ENCODE peak calls at places on chromosomes 12 and 14, in ten cellular contexts. I is GM23248; R is naive thymus-derived CD4-positive, alpha-beta T cell; P is myocyte; D is GM23338; Z is astrocyte of the spinal cord; W is NB4; K is fibroblast of lung; J is caudate nucleus; E is OCI-LY7. N is an unnamed sample.

GRCh38 chr12:130075497-130076076 is 86.7 kb upstream of the FZD10 start:
- DNase-seq in I (no peak), R (no peak), P (no peak), D (no peak), Z (no peak), W (no peak), K (no peak), J (no peak), E (no peak), N (no peak)

GRCh38 chr12:104627975-104628322 is 171.2 kb downstream of the CHST11 start:
- DNase-seq in I (no peak), R (no peak), P (no peak), D (no peak), Z (no peak), W (no peak), K (no peak), J (no peak), E (no peak), N (no peak)

GRCh38 chr12:57795354-57795753 is 12.8 kb downstream of the TSFM start:
- DNase-seq in I (peak; percentile 73), R (no peak), P (no peak), D (no peak), Z (no peak), W (no peak), K (peak; percentile 45), J (no peak), E (no peak), N (peak; percentile 21)

GRCh38 chr14:68793734-68794129 is 865 bp upstream of the ZFP36L1 start:
- DNase-seq in I (peak; percentile 82), R (no peak), P (no peak), D (no peak), Z (no peak), W (no peak), K (no peak), J (no peak), E (peak; percentile 72), N (no peak)

GRCh38 chr12:53048033-53048779 is 1.7 kb upstream of the TNS2 start:
- DNase-seq in I (peak; percentile 59), R (no peak), P (peak; percentile 92), D (peak; percentile 47), Z (no peak), W (no peak), K (no peak), J (no peak), E (no peak), N (no peak)

GRCh38 chr14:56065621-56066295 is 52.5 kb upstream of the PELI2 start:
- DNase-seq in I (no peak), R (no peak), P (no peak), D (no peak), Z (no peak), W (no peak), K (no peak), J (no peak), E (no peak), N (no peak)

GRCh38 chr12:41486718-41487117 is 298.6 kb downstream of the PDZRN4 start:
- DNase-seq in I (peak; percentile 34), R (no peak), P (no peak), D (peak; percentile 24), Z (peak; percentile 18), W (no peak), K (peak; percentile 85), J (no peak), E (no peak), N (peak; percentile 3)

GRCh38 chr12:1797991-1798733 is 22.2 kb upstream of the LRTM2 start:
- DNase-seq in I (no peak), R (no peak), P (no peak), D (no peak), Z (no peak), W (no peak), K (no peak), J (no peak), E (no peak), N (no peak)

GRCh38 chr12:9388379-9388778 is 180.2 kb upstream of the PZP start:
- DNase-seq in I (no peak), R (no peak), P (no peak), D (no peak), Z (no peak), W (no peak), K (no peak), J (no peak), E (peak; percentile 31), N (no peak)

GRCh38 chr14:49946320-49947141 is 53.6 kb downstream of the ARF6 start:
- DNase-seq in I (peak; percentile 80), R (peak; percentile 55), P (peak; percentile 59), D (no peak), Z (peak; percentile 69), W (no peak), K (peak; percentile 81), J (no peak), E (peak; percentile 30), N (peak; percentile 81)

GRCh38 chr12:120352117-120352516 is 16.8 kb downstream of the MSI1 start:
- DNase-seq in I (peak; percentile 67), R (no peak), P (peak; percentile 10), D (no peak), Z (peak; percentile 32), W (no peak), K (peak; percentile 75), J (no peak), E (no peak), N (no peak)

GRCh38 chr14:53032161-53032803 is 81.4 kb upstream of the FERMT2 start:
- DNase-seq in I (peak; percentile 92), R (no peak), P (peak; percentile 88), D (no peak), Z (peak; percentile 86), W (no peak), K (peak; percentile 94), J (no peak), E (no peak), N (peak; percentile 83)

GRCh38 chr12:121579190-121579791 is 1.5 kb downstream of the KDM2B start:
- DNase-seq in I (peak; percentile 64), R (peak; percentile 33), P (peak; percentile 47), D (peak; percentile 73), Z (no peak), W (peak; percentile 77), K (no peak), J (no peak), E (peak; percentile 59), N (no peak)

GRCh38 chr12:122918827-122919226 is 22.9 kb upstream of the VPS37B start:
- DNase-seq in I (no peak), R (no peak), P (no peak), D (no peak), Z (no peak), W (no peak), K (peak; percentile 27), J (no peak), E (no peak), N (no peak)

GRCh38 chr14:75452900-75453816 is 25.3 kb downstream of the JDP2 start:
- DNase-seq in I (peak; percentile 96), R (no peak), P (peak; percentile 85), D (peak; percentile 97), Z (peak; percentile 75), W (peak; percentile 86), K (peak; percentile 80), J (no peak), E (no peak), N (peak; percentile 91)

GRCh38 chr12:111642681-111643427 is 42.9 kb downstream of the BRAP start:
- DNase-seq in I (no peak), R (no peak), P (no peak), D (no peak), Z (no peak), W (no peak), K (no peak), J (no peak), E (no peak), N (no peak)

GRCh38 chr14:105022276-105022670 is 1.4 kb upstream of the CDCA4 start:
- DNase-seq in I (peak; percentile 36), R (no peak), P (no peak), D (no peak), Z (no peak), W (no peak), K (no peak), J (no peak), E (no peak), N (no peak)

GRCh38 chr12:120229583-120230325 is 28.8 kb upstream of the RPLP0 start:
- DNase-seq in I (peak; percentile 60), R (no peak), P (peak; percentile 79), D (peak; percentile 50), Z (no peak), W (no peak), K (no peak), J (no peak), E (no peak), N (no peak)

GRCh38 chr12:41552507-41553047 is 364.5 kb downstream of the PDZRN4 start:
- DNase-seq in I (no peak), R (no peak), P (no peak), D (no peak), Z (no peak), W (no peak), K (peak; percentile 54), J (no peak), E (no peak), N (no peak)

GRCh38 chr14:75303415-75303814 is 24.8 kb downstream of the FOS start:
- DNase-seq in I (peak; percentile 83), R (peak; percentile 70), P (peak; percentile 83), D (peak; percentile 90), Z (peak; percentile 69), W (peak; percentile 82), K (peak; percentile 50), J (no peak), E (peak; percentile 80), N (peak; percentile 73)

GRCh38 chr12:104280703-104281458 is 22.7 kb upstream of the EID3 start:
- DNase-seq in I (peak; percentile 92), R (no peak), P (peak; percentile 44), D (no peak), Z (peak; percentile 94), W (peak; percentile 85), K (peak; percentile 99), J (no peak), E (no peak), N (peak; percentile 76)

GRCh38 chr12:5716991-5717390 is 228.1 kb downstream of the ANO2 start:
- DNase-seq in I (no peak), R (no peak), P (peak; percentile 2), D (no peak), Z (no peak), W (no peak), K (no peak), J (no peak), E (no peak), N (no peak)

GRCh38 chr14:99779751-99780150 is 13.5 kb upstream of the EML1 start:
- DNase-seq in I (peak; percentile 84), R (no peak), P (no peak), D (no peak), Z (peak; percentile 61), W (no peak), K (peak; percentile 74), J (no peak), E (no peak), N (no peak)

GRCh38 chr12:70920251-70920851 is at the start of gene PTPRR:
- DNase-seq in I (no peak), R (no peak), P (peak; percentile 20), D (peak; percentile 81), Z (no peak), W (no peak), K (no peak), J (no peak), E (no peak), N (no peak)